ENCODE peak calls at places on chromosomes 2 and 18, in four cellular contexts. U is cardiac muscle cell, N is MM.1S, A is HCT116. J is an unnamed sample.

GRCh38 chr2:145277922-145278321 is 758.0 kb upstream of the ZEB2 start:
- DNase-seq in U (no peak), N (no peak), A (no peak), J (no peak)

GRCh38 chr2:120465989-120466703 is 120.2 kb downstream of the INHBB start:
- DNase-seq in A (no peak), U (peak), N (no peak), J (no peak)

GRCh38 chr2:227817940-227818568 is 4.4 kb downstream of the CCL20 start:
- DNase-seq in A (peak), N (no peak), U (peak), J (peak)

GRCh38 chr2:241289597-241289996 is 25.9 kb downstream of the HDLBP start:
- DNase-seq in N (no peak), A (no peak), U (no peak), J (no peak)

GRCh38 chr2:18829976-18830375 is 240.6 kb upstream of the NT5C1B start:
- DNase-seq in N (no peak), A (no peak), U (no peak), J (no peak)

GRCh38 chr18:64202836-64203235 is 53.9 kb upstream of the LINC00305 start:
- DNase-seq in U (peak), N (no peak), A (no peak), J (no peak)

GRCh38 chr18:21930177-21930576 is 189.6 kb downstream of the MIB1 start:
- DNase-seq in U (no peak), N (no peak), A (no peak), J (no peak)

GRCh38 chr2:172943992-172944793 is 131.5 kb upstream of the MAP3K20 start:
- DNase-seq in A (no peak), U (no peak), N (no peak), J (no peak)

GRCh38 chr2:239714116-239714515 is 311.0 kb downstream of the NDUFA10 start:
- DNase-seq in A (no peak), N (no peak), U (no peak), J (no peak)

GRCh38 chr2:2182688-2183087 is 148.4 kb downstream of the MYT1L start:
- DNase-seq in A (no peak), N (no peak), U (no peak), J (no peak)

GRCh38 chr2:225429718-225430117 is 30.2 kb downstream of the NYAP2 start:
- DNase-seq in N (no peak), A (no peak), U (peak), J (no peak)

GRCh38 chr2:55138546-55139288 is 88.5 kb upstream of the RTN4 start:
- DNase-seq in U (no peak), A (no peak), N (no peak), J (no peak)

GRCh38 chr2:70692256-70692655 is 75.7 kb downstream of the ADD2 start:
- DNase-seq in N (no peak), A (no peak), U (no peak), J (no peak)

GRCh38 chr18:27748336-27748735 is 428.6 kb downstream of the CDH2 start:
- DNase-seq in U (no peak), A (no peak), N (no peak), J (no peak)

GRCh38 chr2:61042807-61043206 is 22.9 kb upstream of the SANBR start:
- DNase-seq in U (no peak), N (no peak), A (no peak), J (no peak)

GRCh38 chr2:235002198-235003095 is 50.6 kb downstream of the SH3BP4 start:
- DNase-seq in A (no peak), N (no peak), U (no peak), J (no peak)

DNA sequence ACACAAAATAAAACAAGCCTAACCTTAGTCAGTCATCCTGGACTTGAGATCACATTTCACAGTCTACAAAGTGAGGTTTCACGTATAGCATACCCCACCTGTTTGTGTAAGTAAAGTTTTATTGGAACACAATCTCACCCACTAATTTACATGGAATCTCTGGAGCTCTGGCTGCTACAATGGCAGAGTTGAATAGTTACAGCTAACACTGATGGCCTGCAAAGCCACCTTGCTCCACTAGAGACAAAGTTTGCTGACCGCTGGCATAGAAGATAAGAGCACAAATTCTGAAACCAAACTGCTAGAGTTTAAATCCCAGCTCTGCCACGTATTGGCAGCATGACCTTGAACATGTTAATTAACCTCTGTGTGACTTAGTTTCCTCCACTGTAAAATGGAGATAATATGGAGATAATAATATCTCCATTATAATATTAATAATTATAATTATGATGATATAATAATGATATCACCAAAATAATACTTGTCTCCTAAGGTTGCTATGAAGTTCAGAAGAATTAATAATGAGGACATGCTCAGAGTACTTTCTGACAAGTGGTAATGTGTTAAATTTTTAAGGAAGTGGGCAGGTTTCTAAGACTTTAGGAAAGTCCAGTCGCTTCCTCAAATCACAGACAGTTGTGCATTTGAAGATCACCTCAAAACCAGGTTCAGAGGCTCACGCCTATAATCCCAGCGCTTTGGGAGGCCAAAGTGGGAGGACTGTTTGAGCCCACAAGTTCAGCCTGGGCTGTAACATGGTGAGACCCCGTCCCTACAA is 204.6 kb downstream of the SH3RF3 start:
- DNase-seq in A (no peak), N (peak), U (peak), J (no peak)
- TF ChIP-seq CTCF in A (peak), N (peak), U (peak), J (no peak)

GRCh38 chr2:236317938-236318396 is 53.8 kb upstream of the ASB18 start:
- DNase-seq in U (no peak), N (no peak), A (no peak), J (no peak)

GRCh38 chr2:236318401-236318800 is 54.2 kb upstream of the ASB18 start:
- DNase-seq in A (no peak), N (no peak), U (no peak), J (no peak)

GRCh38 chr2:236321430-236321829 is 57.2 kb upstream of the ASB18 start:
- DNase-seq in N (no peak), A (no peak), U (peak), J (no peak)

GRCh38 chr2:236319036-236319435 is 54.8 kb upstream of the ASB18 start:
- DNase-seq in N (peak), A (no peak), U (no peak), J (no peak)
- TF ChIP-seq CTCF in N (peak), A (peak), U (no peak), J (no peak)

GRCh38 chr2:9950521-9951271 is 797 bp upstream of the GRHL1 start:
- DNase-seq in A (no peak), U (peak), N (peak), J (no peak)
- TF ChIP-seq CTCF in A (no peak), U (no peak), N (peak), J (no peak)

GRCh38 chr2:237702439-237703397 is 75.3 kb downstream of the LRRFIP1 start:
- DNase-seq in N (peak), U (peak), A (no peak), J (no peak)
- TF ChIP-seq CTCF in N (no peak), U (no peak), A (no peak), J (no peak)

DNA sequence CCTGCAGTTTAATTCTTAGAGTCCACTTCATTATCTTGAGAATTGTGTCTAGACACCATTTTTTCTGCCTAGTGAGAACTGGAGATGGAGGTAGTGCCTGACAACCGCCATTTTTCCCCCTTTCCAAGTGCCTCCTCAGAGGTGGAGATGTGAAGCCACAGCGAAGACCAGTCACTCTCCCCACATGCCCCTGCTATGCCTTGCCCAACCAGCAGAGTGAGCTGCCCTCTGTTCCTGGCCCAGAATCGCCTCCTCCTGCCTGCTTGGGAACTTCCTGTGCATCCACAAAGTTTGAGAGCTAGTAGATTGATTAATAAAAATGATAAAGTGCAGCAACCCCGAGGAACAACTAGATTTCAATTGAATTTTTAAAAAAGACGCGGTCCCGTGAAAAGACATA is 123.3 kb downstream of the CLIP4 start:
- DNase-seq in N (no peak), U (peak), A (peak), J (no peak)
- TF ChIP-seq CTCF in N (peak), U (peak), A (peak), J (no peak)

GRCh38 chr2:211449819-211450218 is 893.4 kb downstream of the CPS1 start:
- DNase-seq in N (no peak), A (no peak), U (no peak), J (no peak)
- TF ChIP-seq CTCF in N (no peak), A (peak), U (no peak), J (no peak)

J was measured in omental fat pad.